ENCODE peak calls at places on chromosomes 13 and 19, in seven cellular contexts. G is MM.1S, X is H9, U is mammary epithelial cell, N is GM23248, D is endothelial cell of umbilical vein, P is neural progenitor cell. O is an unnamed sample.

GRCh38 chr13:43573787-43574562 is 212.8 kb downstream of the ENOX1 start:
- DNase-seq in G (no peak), X (no peak), U (no peak), N (no peak), D (no peak), P (no peak), O (no peak)

GRCh38 chr19:18589380-18590272 is 1.0 kb downstream of the REX1BD start:
- DNase-seq in G (peak; percentile 76), X (peak; percentile 93), U (peak; percentile 72), N (peak; percentile 91), D (peak; percentile 54), P (peak; percentile 90), O (no peak)

GRCh38 chr19:19578241-19578640 is 40.2 kb downstream of the CILP2 start:
- DNase-seq in G (no peak), X (no peak), U (no peak), N (no peak), D (no peak), P (no peak), O (no peak)

GRCh38 chr19:48962029-48962848 is 2.9 kb upstream of the FTL start:
- DNase-seq in G (peak; percentile 59), X (peak; percentile 71), U (no peak), N (peak; percentile 59), D (no peak), P (no peak), O (no peak)

GRCh38 chr19:1163934-1164683 is 10.0 kb downstream of the SBNO2 start:
- DNase-seq in G (no peak), X (no peak), U (no peak), N (no peak), D (no peak), P (no peak), O (no peak)

GRCh38 chr13:32381539-32381938 is 46.4 kb downstream of the N4BP2L1 start:
- DNase-seq in G (no peak), X (peak; percentile 52), U (peak; percentile 13), N (peak; percentile 27), D (peak; percentile 12), P (peak; percentile 71), O (no peak)

GRCh38 chr13:33865945-33866344 is 48.0 kb downstream of the RFC3 start:
- DNase-seq in G (no peak), X (no peak), U (no peak), N (no peak), D (no peak), P (no peak), O (no peak)

GRCh38 chr19:2260341-2260751 is 4.1 kb upstream of the JSRP1 start:
- DNase-seq in G (peak; percentile 87), X (no peak), U (no peak), N (peak; percentile 76), D (no peak), P (no peak), O (no peak)

GRCh38 chr19:49592486-49593232 is 1.7 kb downstream of the PRR12 start:
- DNase-seq in G (no peak), X (peak; percentile 68), U (peak; percentile 70), N (peak; percentile 52), D (no peak), P (peak; percentile 67), O (no peak)

GRCh38 chr19:49387936-49388372 is at the start of gene KASH5:
- DNase-seq in G (peak; percentile 89), X (no peak), U (no peak), N (no peak), D (peak; percentile 67), P (no peak), O (no peak)

GRCh38 chr13:45215392-45216077 is 14.7 kb upstream of the KCTD4 start:
- DNase-seq in G (no peak), X (no peak), U (no peak), N (no peak), D (no peak), P (peak; percentile 41), O (no peak)

GRCh38 chr13:66076417-66076816 is 1153.7 kb downstream of the PCDH9 start:
- DNase-seq in G (no peak), X (no peak), U (no peak), N (no peak), D (no peak), P (no peak), O (no peak)

GRCh38 chr13:52837850-52838249 is 10.6 kb downstream of the PCDH8 start:
- DNase-seq in G (no peak), X (no peak), U (no peak), N (no peak), D (no peak), P (no peak), O (no peak)

GRCh38 chr13:52830946-52831345 is 17.5 kb downstream of the PCDH8 start:
- DNase-seq in G (no peak), X (no peak), U (peak; percentile 38), N (peak; percentile 12), D (no peak), P (no peak), O (no peak)

GRCh38 chr13:52835071-52835793 is 13.2 kb downstream of the PCDH8 start:
- DNase-seq in G (no peak), X (no peak), U (no peak), N (no peak), D (no peak), P (no peak), O (no peak)

GRCh38 chr13:52832268-52832667 is 16.2 kb downstream of the PCDH8 start:
- DNase-seq in G (no peak), X (no peak), U (no peak), N (no peak), D (no peak), P (no peak), O (no peak)

GRCh38 chr13:52833261-52833660 is 15.2 kb downstream of the PCDH8 start:
- DNase-seq in G (no peak), X (no peak), U (no peak), N (no peak), D (no peak), P (peak; percentile 88), O (no peak)
- H2AFZ ChIP-seq in G (no peak overlapping the region), X (no peak overlapping the region), U (no peak overlapping the region), N (no peak overlapping the region), D (no peak overlapping the region), P (peak overlapping the region; percentile 71), O (no peak overlapping the region)

DNA sequence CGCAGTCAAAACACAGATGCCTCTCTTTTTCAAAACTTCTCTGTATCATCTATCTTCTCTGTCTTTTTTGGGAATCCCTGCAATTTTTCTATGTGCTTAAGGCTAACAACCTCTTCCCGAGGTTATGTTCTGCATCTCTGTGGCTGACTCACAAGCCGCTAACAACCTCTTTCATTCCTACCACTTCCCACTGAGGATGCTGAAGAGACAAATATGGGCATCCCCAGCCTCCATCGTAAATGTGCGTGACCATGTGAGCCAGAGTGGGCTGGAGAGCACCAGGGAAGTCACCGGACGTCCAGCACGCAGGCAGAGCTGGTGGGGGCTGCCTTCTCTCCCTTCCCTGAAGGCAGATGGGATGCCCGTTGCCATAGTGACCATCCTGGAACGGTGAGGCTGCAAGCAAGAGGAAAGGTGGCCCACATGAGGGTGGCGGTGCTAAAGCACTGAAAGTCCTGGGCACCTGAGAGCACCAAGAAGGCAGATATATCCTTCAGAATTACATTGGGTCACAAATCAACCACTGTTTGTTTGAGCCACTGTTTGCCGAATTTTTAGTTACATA is 122.8 kb downstream of the SHISA2 start:
- DNase-seq in G (no peak), X (no peak), U (no peak), N (no peak), D (no peak), P (no peak), O (no peak)
- H3K9ac ChIP-seq in G (no peak overlapping the region), X (no peak overlapping the region), U (no peak overlapping the region), N (no peak overlapping the region), D (no peak overlapping the region), P (no peak overlapping the region), O (no peak overlapping the region)

GRCh38 chr13:114037674-114038073 is 63.8 kb upstream of the C13orf46 start:
- DNase-seq in G (no peak), X (no peak), U (no peak), N (no peak), D (no peak), P (no peak), O (no peak)
- H4K20me1 ChIP-seq in G (no peaks in the 10 kb centered on the region), X (peaks cover 3% of the 10 kb centered on the region), U (peaks cover 2% of the 10 kb centered on the region), N (no peaks in the 10 kb centered on the region), D (no peaks in the 10 kb centered on the region), P (no peaks in the 10 kb centered on the region), O (peaks cover 4% of the 10 kb centered on the region)

DNA sequence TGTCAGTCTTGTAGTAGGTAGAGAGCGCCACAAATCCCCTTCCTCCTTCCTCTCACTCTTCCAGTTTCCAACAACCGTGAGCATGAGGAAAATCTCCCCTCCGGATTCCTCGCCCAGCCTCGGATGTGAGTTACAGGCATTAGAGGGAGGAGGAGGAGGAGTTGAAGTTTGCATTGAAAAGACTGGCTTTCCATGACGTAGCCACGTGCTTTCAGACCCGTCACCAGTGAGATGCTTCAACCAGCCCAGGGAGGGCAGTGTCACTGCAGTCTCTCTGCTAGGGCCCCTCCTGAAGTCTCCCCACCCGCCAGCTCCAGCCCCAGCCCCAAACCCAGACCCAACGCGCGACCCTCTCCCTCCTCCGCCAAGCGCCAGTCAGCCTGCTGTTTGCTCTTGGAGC is 444 bp upstream of the FGF14 start:
- DNase-seq in G (no peak), X (peak; percentile 92), U (no peak), N (peak; percentile 62), D (no peak), P (peak; percentile 91), O (no peak)
- H2AFZ ChIP-seq in G (no peak overlapping the region), X (peak overlapping the region; percentile 7), U (peak overlapping the region; percentile 76), N (peak overlapping the region; percentile 50), D (no peak overlapping the region), P (peak overlapping the region; percentile 81), O (peak overlapping the region; percentile 54)

GRCh38 chr19:47498561-47498960 is 14.5 kb upstream of the KPTN start:
- DNase-seq in G (no peak), X (no peak), U (no peak), N (no peak), D (no peak), P (no peak), O (no peak)

GRCh38 chr19:47495478-47496372 is 11.7 kb upstream of the KPTN start:
- DNase-seq in G (no peak), X (no peak), U (no peak), N (no peak), D (no peak), P (no peak), O (no peak)

GRCh38 chr19:47499371-47499770 is 15.4 kb upstream of the KPTN start:
- DNase-seq in G (no peak), X (no peak), U (no peak), N (no peak), D (no peak), P (no peak), O (no peak)

GRCh38 chr19:47497821-47498520 is 14.0 kb upstream of the KPTN start:
- DNase-seq in G (no peak), X (no peak), U (no peak), N (no peak), D (no peak), P (no peak), O (no peak)

GRCh38 chr19:47497073-47497766 is 13.2 kb upstream of the KPTN start:
- DNase-seq in G (no peak), X (no peak), U (no peak), N (no peak), D (no peak), P (no peak), O (no peak)
- H3K9ac ChIP-seq in G (no peak overlapping the region), X (no peak overlapping the region), U (no peak overlapping the region), N (no peak overlapping the region), D (no peak overlapping the region), P (no peak overlapping the region), O (no peak overlapping the region)